ENCODE peak calls at places on chromosomes 7 and 10, in eight cellular contexts. H, Q, W, X, T, A, B and C are unnamed samples.

GRCh38 chr10:50622497-50623298 is 1.1 kb downstream of the SGMS1 start:
- DNase-seq in H (peak; percentile 51), Q (no peak), W (no peak), X (peak; percentile 59), T (peak; percentile 43), A (peak; percentile 42), B (no peak), C (no peak)

GRCh38 chr10:43250925-43251663 is 15.8 kb downstream of the RASGEF1A start:
- DNase-seq in H (no peak), Q (no peak), W (peak; percentile 35), X (no peak), T (no peak), A (no peak), B (no peak), C (no peak)

GRCh38 chr10:79936625-79937255 is 12.2 kb downstream of the SFTPD start:
- DNase-seq in H (no peak), Q (no peak), W (no peak), X (no peak), T (no peak), A (no peak), B (no peak), C (no peak)

GRCh38 chr7:44733708-44734481 is 14.8 kb upstream of the ZMIZ2 start:
- DNase-seq in H (peak; percentile 78), Q (peak; percentile 70), W (no peak), X (no peak), T (no peak), A (no peak), B (peak; percentile 80), C (no peak)

GRCh38 chr7:108415821-108416536 is 40.3 kb downstream of the NRCAM start:
- DNase-seq in H (peak; percentile 85), Q (no peak), W (no peak), X (no peak), T (no peak), A (no peak), B (peak; percentile 81), C (no peak)

GRCh38 chr7:88312061-88312663 is 5.5 kb upstream of the STEAP4 start:
- DNase-seq in H (peak; percentile 47), Q (no peak), W (no peak), X (no peak), T (peak; percentile 73), A (no peak), B (peak; percentile 64), C (no peak)

GRCh38 chr7:27148031-27148775 is 629 bp upstream of the HOXA6 start:
- DNase-seq in H (no peak), Q (no peak), W (no peak), X (no peak), T (peak; percentile 44), A (peak; percentile 41), B (peak; percentile 67), C (no peak)

GRCh38 chr10:113958631-113959382 is 84.9 kb upstream of the ADRB1 start:
- DNase-seq in H (peak; percentile 95), Q (no peak), W (no peak), X (peak; percentile 91), T (peak; percentile 22), A (no peak), B (peak; percentile 86), C (peak; percentile 65)

GRCh38 chr10:1412531-1413189 is 324.7 kb downstream of the ADARB2 start:
- DNase-seq in H (no peak), Q (no peak), W (no peak), X (no peak), T (no peak), A (no peak), B (no peak), C (no peak)

GRCh38 chr7:149753370-149754233 is 19.8 kb downstream of the ZNF467 start:
- DNase-seq in H (no peak), Q (no peak), W (no peak), X (peak; percentile 72), T (no peak), A (peak; percentile 74), B (peak; percentile 28), C (no peak)

GRCh38 chr10:92208736-92209135 is 82.1 kb downstream of the CPEB3 start:
- DNase-seq in H (peak; percentile 44), Q (no peak), W (no peak), X (no peak), T (no peak), A (no peak), B (peak; percentile 61), C (peak; percentile 49)

GRCh38 chr7:115359119-115359518 is 437.2 kb downstream of the MDFIC start:
- DNase-seq in H (no peak), Q (no peak), W (no peak), X (no peak), T (no peak), A (no peak), B (no peak), C (no peak)

GRCh38 chr7:115357213-115357999 is 435.5 kb downstream of the MDFIC start:
- DNase-seq in H (peak; percentile 69), Q (no peak), W (no peak), X (no peak), T (no peak), A (no peak), B (no peak), C (no peak)

GRCh38 chr7:115359919-115360318 is 438.0 kb downstream of the MDFIC start:
- DNase-seq in H (peak; percentile 26), Q (no peak), W (no peak), X (no peak), T (no peak), A (no peak), B (no peak), C (no peak)

GRCh38 chr7:115354925-115355324 is 433.0 kb downstream of the MDFIC start:
- DNase-seq in H (no peak), Q (no peak), W (no peak), X (no peak), T (no peak), A (no peak), B (no peak), C (no peak)

DNA sequence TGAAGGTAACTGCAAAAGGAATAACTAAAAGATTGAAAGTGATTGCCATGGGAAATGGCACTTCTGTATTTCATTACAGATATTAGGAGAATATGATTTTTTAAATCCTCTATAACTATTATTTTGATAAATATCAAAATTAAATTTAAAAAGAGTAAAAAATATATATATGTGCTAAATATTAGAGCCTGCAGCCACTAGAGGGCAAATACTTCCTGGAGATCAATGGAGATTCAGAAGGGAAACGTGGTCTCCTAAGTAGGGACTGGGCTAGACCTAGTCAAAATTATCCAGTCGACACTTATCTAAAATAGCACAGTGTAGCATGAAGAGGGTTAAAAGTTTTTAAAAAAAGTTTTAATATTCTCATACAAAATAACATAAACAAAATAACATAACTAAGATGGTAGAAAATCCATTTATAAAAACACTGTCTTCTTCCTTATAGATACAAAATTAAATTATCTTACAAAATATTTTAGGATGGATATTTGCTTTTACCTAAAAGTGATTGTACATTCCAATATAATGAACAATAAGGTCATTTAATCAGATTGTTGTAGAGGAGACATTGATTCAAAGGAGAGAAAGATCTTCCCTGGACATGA is 434.3 kb downstream of the MDFIC start:
- DNase-seq in H (peak; percentile 13), Q (no peak), W (no peak), X (peak; percentile 29), T (no peak), A (peak; percentile 64), B (no peak), C (no peak)
- TF ChIP-seq CTCF in H (peak; percentile 50), Q (peak; percentile 49), W (peak; percentile 19), X (peak; percentile 56), T (peak; percentile 9), A (peak; percentile 55), B (peak; percentile 44), C (peak; percentile 25)

GRCh38 chr7:901388-902154 is 25.2 kb downstream of the GET4 start:
- DNase-seq in H (peak; percentile 63), Q (no peak), W (no peak), X (peak; percentile 87), T (peak; percentile 80), A (peak; percentile 92), B (peak; percentile 57), C (peak; percentile 59)

GRCh38 chr7:904847-905246 is 28.5 kb downstream of the GET4 start:
- DNase-seq in H (peak; percentile 42), Q (no peak), W (no peak), X (no peak), T (peak; percentile 48), A (no peak), B (no peak), C (no peak)

GRCh38 chr7:906776-907157 is 30.4 kb downstream of the GET4 start:
- DNase-seq in H (no peak), Q (no peak), W (no peak), X (no peak), T (no peak), A (no peak), B (no peak), C (no peak)

GRCh38 chr7:902996-903395 is 26.6 kb downstream of the GET4 start:
- DNase-seq in H (no peak), Q (no peak), W (no peak), X (no peak), T (no peak), A (no peak), B (no peak), C (no peak)

DNA sequence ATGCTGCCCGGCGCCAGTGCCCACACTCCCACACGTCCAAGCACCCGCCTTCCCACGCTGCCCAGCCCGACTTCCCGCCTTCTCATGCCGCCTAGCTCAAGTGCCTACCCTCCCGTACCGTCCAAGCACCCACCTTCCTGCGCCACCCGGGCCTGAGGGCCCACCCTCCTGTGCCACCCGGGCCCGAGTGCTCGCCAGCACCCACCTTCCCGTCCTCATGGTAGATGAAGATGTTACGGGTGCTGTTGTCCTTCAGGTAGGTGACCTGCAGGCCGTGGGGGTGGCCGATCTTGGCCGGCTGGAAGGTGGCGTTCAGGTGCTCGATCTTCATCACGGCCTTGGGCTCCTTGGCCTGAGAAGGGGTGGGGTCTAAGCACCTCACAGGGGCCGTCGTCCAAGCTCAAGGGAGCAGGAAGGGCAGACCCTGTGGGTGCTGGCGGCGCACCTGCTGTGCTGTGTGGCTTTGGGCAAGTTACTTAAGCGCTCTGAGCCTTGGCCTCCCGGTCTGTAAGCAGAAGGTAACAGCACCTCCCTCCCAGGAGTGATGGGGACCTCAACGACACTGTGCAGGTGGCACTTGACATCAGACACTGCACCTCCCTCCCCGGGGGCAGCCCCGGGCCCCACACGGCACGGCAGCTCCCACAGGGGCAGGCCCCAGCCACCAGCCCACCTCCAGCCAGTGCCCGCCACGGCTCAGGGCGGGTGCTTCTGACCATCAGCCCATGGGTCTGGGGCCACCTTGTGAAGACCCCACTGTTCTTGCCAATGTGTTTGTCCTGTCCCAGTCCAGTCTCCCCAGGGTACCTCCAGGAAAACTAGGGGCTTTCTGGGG is 27.8 kb downstream of the GET4 start:
- DNase-seq in H (no peak), Q (no peak), W (no peak), X (no peak), T (no peak), A (no peak), B (no peak), C (no peak)
- H3K4me3 ChIP-seq in H (no peak overlapping the region), Q (no peak overlapping the region), W (no peak overlapping the region), X (no peak overlapping the region), T (no peak overlapping the region), A (no peak overlapping the region), B (no peak overlapping the region), C (no peak overlapping the region)

DNA sequence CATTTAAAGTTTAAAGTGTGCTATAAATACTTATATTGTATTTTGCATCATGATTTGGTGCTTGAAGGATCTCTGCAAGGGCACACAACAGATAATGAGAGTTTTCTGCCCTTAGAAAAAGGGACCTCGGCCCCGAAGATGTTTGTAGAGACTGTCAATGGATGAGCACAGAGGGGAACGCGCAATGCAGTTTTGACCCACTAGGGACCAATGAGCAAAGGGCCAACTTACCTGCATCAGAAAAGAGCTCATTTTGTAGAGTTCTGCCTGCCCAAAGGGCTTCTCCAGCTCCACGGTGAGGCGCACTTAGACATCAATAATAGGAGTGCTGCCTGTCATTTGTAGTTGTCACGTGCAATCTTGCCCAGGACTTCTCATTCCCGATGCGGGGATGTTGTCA is 91.1 kb downstream of the BUB3 start:
- DNase-seq in H (no peak), Q (no peak), W (no peak), X (no peak), T (no peak), A (peak; percentile 63), B (no peak), C (no peak)
- TF ChIP-seq CTCF in H (no peak), Q (no peak), W (no peak), X (no peak), T (no peak), A (peak; percentile 33), B (no peak), C (no peak)

GRCh38 chr7:1210979-1211608 is 21.6 kb upstream of the UNCX start:
- DNase-seq in H (no peak), Q (no peak), W (no peak), X (no peak), T (no peak), A (no peak), B (no peak), C (no peak)
- H3K4me3 ChIP-seq in H (no peak overlapping the region), Q (no peak overlapping the region), W (no peak overlapping the region), X (no peak overlapping the region), T (no peak overlapping the region), A (no peak overlapping the region), B (no peak overlapping the region), C (no peak overlapping the region)